ENCODE peak calls at places on chromosomes 3 and 15, in five cellular contexts. N, U, V, I and J are unnamed samples.

GRCh38 chr3:155744091-155744625 is 713 bp downstream of the PLCH1 start:
- DNase-seq in V (peak), U (peak), I (peak), N (no peak), J (peak)

GRCh38 chr15:63583027-63583426 is 14.2 kb upstream of the FBXL22 start:
- DNase-seq in V (no peak), U (no peak), N (peak), I (no peak), J (no peak)

GRCh38 chr15:52787123-52787503 is 3.0 kb downstream of the ONECUT1 start:
- DNase-seq in V (no peak), I (no peak), N (no peak), U (no peak), J (peak)

GRCh38 chr15:77461486-77461885 is 40.8 kb downstream of the HMG20A start:
- DNase-seq in N (peak), U (no peak), I (no peak), V (no peak), J (peak)

GRCh38 chr15:70344666-70345065 is 246.9 kb upstream of the TLE3 start:
- DNase-seq in I (no peak), N (no peak), V (no peak), U (no peak), J (no peak)

GRCh38 chr3:169668081-169668956 is 4.8 kb upstream of the MECOM start:
- DNase-seq in V (no peak), I (no peak), U (no peak), N (peak), J (peak)

GRCh38 chr3:33233884-33234283 is 15.3 kb upstream of the SUSD5 start:
- DNase-seq in V (no peak), I (no peak), U (no peak), N (no peak), J (no peak)

GRCh38 chr3:72520690-72521308 is 327.4 kb downstream of the SHQ1 start:
- DNase-seq in I (no peak), V (no peak), N (peak), U (no peak), J (no peak)

GRCh38 chr3:45021524-45021923 is 4.6 kb upstream of the CLEC3B start:
- DNase-seq in V (no peak), I (peak), N (no peak), U (no peak), J (no peak)

GRCh38 chr3:187368251-187368733 is at the start of gene RTP4:
- DNase-seq in N (peak), I (no peak), U (peak), V (peak), J (no peak)

GRCh38 chr15:65365229-65365628 is 12.6 kb downstream of the IGDCC3 start:
- DNase-seq in U (no peak), V (no peak), I (no peak), N (no peak), J (peak)